ENCODE peak calls at places on chromosomes 5 and 9, in seven cellular contexts. One of them, this sample, is unnamed.

GRCh38 chr5:78757269-78758053 is 108.9 kb upstream of the LHFPL2 start:
- DNase-seq in left ventricle myocardium inferior: peak
- DNase-seq in AML-193: no peak
- DNase-seq in upper lobe of right lung: no peak
- DNase-seq in T-helper 1 cell: no peak
- DNase-seq in T follicular helper cell: no peak
- DNase-seq in stimulated activated CD4-positive, alpha-beta T cell treated with anti-CD3 and anti-CD28 coated beads, Interleukin-1b, Interleukin-23, amount 100 ng/mL, for 24 hours: no peak
- DNase-seq in this sample: no peak

GRCh38 chr9:89154218-89154617 is 24.4 kb downstream of the SHC3 start:
- DNase-seq in upper lobe of right lung: no peak
- DNase-seq in left ventricle myocardium inferior: no peak
- DNase-seq in T-helper 1 cell: no peak
- DNase-seq in AML-193: no peak
- DNase-seq in stimulated activated CD4-positive, alpha-beta T cell treated with anti-CD3 and anti-CD28 coated beads, Interleukin-1b, Interleukin-23, amount 100 ng/mL, for 24 hours: no peak
- DNase-seq in T follicular helper cell: no peak
- DNase-seq in this sample: no peak

GRCh38 chr9:133842174-133842573 is 104.0 kb upstream of the SARDH start:
- DNase-seq in upper lobe of right lung: no peak
- DNase-seq in stimulated activated CD4-positive, alpha-beta T cell treated with anti-CD3 and anti-CD28 coated beads, Interleukin-1b, Interleukin-23, amount 100 ng/mL, for 24 hours: no peak
- DNase-seq in AML-193: no peak
- DNase-seq in T follicular helper cell: no peak
- DNase-seq in T-helper 1 cell: no peak
- DNase-seq in left ventricle myocardium inferior: no peak
- DNase-seq in this sample: no peak

GRCh38 chr5:69493235-69493925 is 790 bp downstream of the OCLN start:
- DNase-seq in left ventricle myocardium inferior: no peak
- DNase-seq in T follicular helper cell: no peak
- DNase-seq in T-helper 1 cell: no peak
- DNase-seq in upper lobe of right lung: peak
- DNase-seq in AML-193: no peak
- DNase-seq in stimulated activated CD4-positive, alpha-beta T cell treated with anti-CD3 and anti-CD28 coated beads, Interleukin-1b, Interleukin-23, amount 100 ng/mL, for 24 hours: no peak
- DNase-seq in this sample: no peak

GRCh38 chr9:109401169-109401989 is 80.5 kb upstream of the EPB41L4B start:
- DNase-seq in left ventricle myocardium inferior: no peak
- DNase-seq in upper lobe of right lung: no peak
- DNase-seq in T-helper 1 cell: peak
- DNase-seq in AML-193: peak
- DNase-seq in stimulated activated CD4-positive, alpha-beta T cell treated with anti-CD3 and anti-CD28 coated beads, Interleukin-1b, Interleukin-23, amount 100 ng/mL, for 24 hours: peak
- DNase-seq in T follicular helper cell: no peak
- DNase-seq in this sample: no peak

GRCh38 chr5:88298425-88298824 is 29.8 kb upstream of the TMEM161B start:
- DNase-seq in left ventricle myocardium inferior: no peak
- DNase-seq in T follicular helper cell: no peak
- DNase-seq in upper lobe of right lung: no peak
- DNase-seq in stimulated activated CD4-positive, alpha-beta T cell treated with anti-CD3 and anti-CD28 coated beads, Interleukin-1b, Interleukin-23, amount 100 ng/mL, for 24 hours: no peak
- DNase-seq in T-helper 1 cell: no peak
- DNase-seq in AML-193: no peak
- DNase-seq in this sample: no peak

GRCh38 chr9:125982798-125983406 is 235.7 kb downstream of the PBX3 start:
- DNase-seq in T follicular helper cell: no peak
- DNase-seq in upper lobe of right lung: no peak
- DNase-seq in T-helper 1 cell: no peak
- DNase-seq in AML-193: no peak
- DNase-seq in left ventricle myocardium inferior: no peak
- DNase-seq in stimulated activated CD4-positive, alpha-beta T cell treated with anti-CD3 and anti-CD28 coated beads, Interleukin-1b, Interleukin-23, amount 100 ng/mL, for 24 hours: no peak
- DNase-seq in this sample: peak

GRCh38 chr5:151080620-151081425 is at the start of gene TNIP1:
- DNase-seq in stimulated activated CD4-positive, alpha-beta T cell treated with anti-CD3 and anti-CD28 coated beads, Interleukin-1b, Interleukin-23, amount 100 ng/mL, for 24 hours: peak
- DNase-seq in AML-193: peak
- DNase-seq in upper lobe of right lung: peak
- DNase-seq in T-helper 1 cell: peak
- DNase-seq in left ventricle myocardium inferior: peak
- DNase-seq in T follicular helper cell: peak
- DNase-seq in this sample: peak

GRCh38 chr5:154494036-154494435 is 16.0 kb upstream of the HAND1 start:
- DNase-seq in upper lobe of right lung: no peak
- DNase-seq in left ventricle myocardium inferior: no peak
- DNase-seq in stimulated activated CD4-positive, alpha-beta T cell treated with anti-CD3 and anti-CD28 coated beads, Interleukin-1b, Interleukin-23, amount 100 ng/mL, for 24 hours: no peak
- DNase-seq in T follicular helper cell: no peak
- DNase-seq in T-helper 1 cell: no peak
- DNase-seq in AML-193: no peak
- DNase-seq in this sample: no peak

GRCh38 chr9:112789493-112789892 is 38.9 kb downstream of the SNX30 start:
- DNase-seq in T-helper 1 cell: no peak
- DNase-seq in upper lobe of right lung: no peak
- DNase-seq in left ventricle myocardium inferior: no peak
- DNase-seq in stimulated activated CD4-positive, alpha-beta T cell treated with anti-CD3 and anti-CD28 coated beads, Interleukin-1b, Interleukin-23, amount 100 ng/mL, for 24 hours: no peak
- DNase-seq in T follicular helper cell: no peak
- DNase-seq in AML-193: no peak
- DNase-seq in this sample: no peak

GRCh38 chr9:128066713-128067621 is at the start of gene NAIF1:
- DNase-seq in T-helper 1 cell: peak
- DNase-seq in left ventricle myocardium inferior: peak
- DNase-seq in upper lobe of right lung: peak
- DNase-seq in AML-193: peak
- DNase-seq in T follicular helper cell: peak
- DNase-seq in stimulated activated CD4-positive, alpha-beta T cell treated with anti-CD3 and anti-CD28 coated beads, Interleukin-1b, Interleukin-23, amount 100 ng/mL, for 24 hours: peak
- DNase-seq in this sample: peak

GRCh38 chr5:154779105-154779504 is 23.9 kb downstream of the LARP1 start:
- DNase-seq in upper lobe of right lung: no peak
- DNase-seq in left ventricle myocardium inferior: no peak
- DNase-seq in stimulated activated CD4-positive, alpha-beta T cell treated with anti-CD3 and anti-CD28 coated beads, Interleukin-1b, Interleukin-23, amount 100 ng/mL, for 24 hours: no peak
- DNase-seq in AML-193: no peak
- DNase-seq in T-helper 1 cell: no peak
- DNase-seq in T follicular helper cell: no peak
- DNase-seq in this sample: no peak

GRCh38 chr5:171534009-171534895 is 114.8 kb downstream of the FGF18 start:
- DNase-seq in stimulated activated CD4-positive, alpha-beta T cell treated with anti-CD3 and anti-CD28 coated beads, Interleukin-1b, Interleukin-23, amount 100 ng/mL, for 24 hours: no peak
- DNase-seq in T-helper 1 cell: no peak
- DNase-seq in upper lobe of right lung: no peak
- DNase-seq in left ventricle myocardium inferior: no peak
- DNase-seq in T follicular helper cell: no peak
- DNase-seq in AML-193: no peak
- DNase-seq in this sample: no peak

GRCh38 chr5:43192558-43193170 is 639 bp downstream of the NIM1K start:
- DNase-seq in upper lobe of right lung: peak
- DNase-seq in T-helper 1 cell: no peak
- DNase-seq in AML-193: no peak
- DNase-seq in stimulated activated CD4-positive, alpha-beta T cell treated with anti-CD3 and anti-CD28 coated beads, Interleukin-1b, Interleukin-23, amount 100 ng/mL, for 24 hours: no peak
- DNase-seq in T follicular helper cell: no peak
- DNase-seq in left ventricle myocardium inferior: no peak
- DNase-seq in this sample: peak

GRCh38 chr5:62720036-62720441 is 141.4 kb downstream of the LRRC70 start:
- DNase-seq in upper lobe of right lung: no peak
- DNase-seq in T follicular helper cell: no peak
- DNase-seq in AML-193: no peak
- DNase-seq in left ventricle myocardium inferior: no peak
- DNase-seq in T-helper 1 cell: peak
- DNase-seq in stimulated activated CD4-positive, alpha-beta T cell treated with anti-CD3 and anti-CD28 coated beads, Interleukin-1b, Interleukin-23, amount 100 ng/mL, for 24 hours: no peak
- DNase-seq in this sample: no peak

GRCh38 chr5:113266227-113266912 is 168.4 kb downstream of the TSSK1B start:
- DNase-seq in upper lobe of right lung: no peak
- DNase-seq in left ventricle myocardium inferior: no peak
- DNase-seq in T follicular helper cell: no peak
- DNase-seq in stimulated activated CD4-positive, alpha-beta T cell treated with anti-CD3 and anti-CD28 coated beads, Interleukin-1b, Interleukin-23, amount 100 ng/mL, for 24 hours: no peak
- DNase-seq in AML-193: no peak
- DNase-seq in T-helper 1 cell: no peak
- DNase-seq in this sample: no peak

GRCh38 chr5:172620506-172620905 is 20.6 kb upstream of the NEURL1B start:
- DNase-seq in AML-193: no peak
- DNase-seq in upper lobe of right lung: no peak
- DNase-seq in T follicular helper cell: no peak
- DNase-seq in T-helper 1 cell: no peak
- DNase-seq in stimulated activated CD4-positive, alpha-beta T cell treated with anti-CD3 and anti-CD28 coated beads, Interleukin-1b, Interleukin-23, amount 100 ng/mL, for 24 hours: no peak
- DNase-seq in left ventricle myocardium inferior: no peak
- DNase-seq in this sample: peak

GRCh38 chr5:132419517-132420468 is 50.3 kb downstream of the SLC22A5 start:
- DNase-seq in T-helper 1 cell: peak
- DNase-seq in stimulated activated CD4-positive, alpha-beta T cell treated with anti-CD3 and anti-CD28 coated beads, Interleukin-1b, Interleukin-23, amount 100 ng/mL, for 24 hours: no peak
- DNase-seq in AML-193: peak
- DNase-seq in upper lobe of right lung: peak
- DNase-seq in left ventricle myocardium inferior: peak
- DNase-seq in T follicular helper cell: peak
- DNase-seq in this sample: peak

GRCh38 chr9:34084562-34084961 is 35.9 kb upstream of the UBAP2 start:
- DNase-seq in stimulated activated CD4-positive, alpha-beta T cell treated with anti-CD3 and anti-CD28 coated beads, Interleukin-1b, Interleukin-23, amount 100 ng/mL, for 24 hours: no peak
- DNase-seq in AML-193: no peak
- DNase-seq in left ventricle myocardium inferior: peak
- DNase-seq in upper lobe of right lung: peak
- DNase-seq in T-helper 1 cell: no peak
- DNase-seq in T follicular helper cell: no peak
- DNase-seq in this sample: no peak

GRCh38 chr9:69771775-69772418 is 12.1 kb upstream of the PTAR1 start:
- DNase-seq in T follicular helper cell: no peak
- DNase-seq in T-helper 1 cell: no peak
- DNase-seq in upper lobe of right lung: no peak
- DNase-seq in left ventricle myocardium inferior: no peak
- DNase-seq in stimulated activated CD4-positive, alpha-beta T cell treated with anti-CD3 and anti-CD28 coated beads, Interleukin-1b, Interleukin-23, amount 100 ng/mL, for 24 hours: no peak
- DNase-seq in AML-193: no peak
- DNase-seq in this sample: no peak

GRCh38 chr5:40746703-40747102 is 9.1 kb downstream of the TTC33 start:
- DNase-seq in AML-193: no peak
- DNase-seq in upper lobe of right lung: no peak
- DNase-seq in left ventricle myocardium inferior: no peak
- DNase-seq in T follicular helper cell: no peak
- DNase-seq in T-helper 1 cell: no peak
- DNase-seq in stimulated activated CD4-positive, alpha-beta T cell treated with anti-CD3 and anti-CD28 coated beads, Interleukin-1b, Interleukin-23, amount 100 ng/mL, for 24 hours: no peak
- DNase-seq in this sample: no peak

GRCh38 chr5:172802013-172802584 is 31.1 kb upstream of the DUSP1 start:
- DNase-seq in upper lobe of right lung: no peak
- DNase-seq in left ventricle myocardium inferior: no peak
- DNase-seq in T follicular helper cell: no peak
- DNase-seq in stimulated activated CD4-positive, alpha-beta T cell treated with anti-CD3 and anti-CD28 coated beads, Interleukin-1b, Interleukin-23, amount 100 ng/mL, for 24 hours: no peak
- DNase-seq in T-helper 1 cell: no peak
- DNase-seq in AML-193: no peak
- DNase-seq in this sample: no peak

GRCh38 chr5:72298711-72299110 is 21.3 kb downstream of the MRPS27 start:
- DNase-seq in AML-193: no peak
- DNase-seq in T-helper 1 cell: no peak
- DNase-seq in left ventricle myocardium inferior: no peak
- DNase-seq in T follicular helper cell: no peak
- DNase-seq in stimulated activated CD4-positive, alpha-beta T cell treated with anti-CD3 and anti-CD28 coated beads, Interleukin-1b, Interleukin-23, amount 100 ng/mL, for 24 hours: no peak
- DNase-seq in upper lobe of right lung: no peak
- DNase-seq in this sample: no peak

GRCh38 chr5:146588331-146588730 is 72.3 kb upstream of the GPR151 start:
- DNase-seq in T follicular helper cell: no peak
- DNase-seq in AML-193: no peak
- DNase-seq in left ventricle myocardium inferior: no peak
- DNase-seq in stimulated activated CD4-positive, alpha-beta T cell treated with anti-CD3 and anti-CD28 coated beads, Interleukin-1b, Interleukin-23, amount 100 ng/mL, for 24 hours: no peak
- DNase-seq in upper lobe of right lung: no peak
- DNase-seq in T-helper 1 cell: no peak
- DNase-seq in this sample: no peak

GRCh38 chr5:40762716-40763115 is 7.0 kb upstream of the TTC33 start:
- DNase-seq in T follicular helper cell: no peak
- DNase-seq in left ventricle myocardium inferior: no peak
- DNase-seq in T-helper 1 cell: no peak
- DNase-seq in AML-193: no peak
- DNase-seq in stimulated activated CD4-positive, alpha-beta T cell treated with anti-CD3 and anti-CD28 coated beads, Interleukin-1b, Interleukin-23, amount 100 ng/mL, for 24 hours: no peak
- DNase-seq in upper lobe of right lung: no peak
- DNase-seq in this sample: no peak

GRCh38 chr9:121992571-121993212 is 100.4 kb downstream of the TTLL11 start:
- DNase-seq in AML-193: peak
- DNase-seq in T-helper 1 cell: peak
- DNase-seq in T follicular helper cell: no peak
- DNase-seq in stimulated activated CD4-positive, alpha-beta T cell treated with anti-CD3 and anti-CD28 coated beads, Interleukin-1b, Interleukin-23, amount 100 ng/mL, for 24 hours: no peak
- DNase-seq in left ventricle myocardium inferior: peak
- DNase-seq in upper lobe of right lung: no peak
- DNase-seq in this sample: peak

GRCh38 chr5:37991267-37991902 is 151.5 kb upstream of the GDNF start:
- DNase-seq in stimulated activated CD4-positive, alpha-beta T cell treated with anti-CD3 and anti-CD28 coated beads, Interleukin-1b, Interleukin-23, amount 100 ng/mL, for 24 hours: no peak
- DNase-seq in left ventricle myocardium inferior: no peak
- DNase-seq in T-helper 1 cell: no peak
- DNase-seq in AML-193: no peak
- DNase-seq in upper lobe of right lung: no peak
- DNase-seq in T follicular helper cell: no peak
- DNase-seq in this sample: no peak

GRCh38 chr5:85576666-85577065 is 1041.1 kb upstream of the COX7C start:
- DNase-seq in AML-193: no peak
- DNase-seq in T-helper 1 cell: no peak
- DNase-seq in T follicular helper cell: no peak
- DNase-seq in stimulated activated CD4-positive, alpha-beta T cell treated with anti-CD3 and anti-CD28 coated beads, Interleukin-1b, Interleukin-23, amount 100 ng/mL, for 24 hours: no peak
- DNase-seq in upper lobe of right lung: no peak
- DNase-seq in left ventricle myocardium inferior: no peak
- DNase-seq in this sample: no peak